ENCODE peak calls at places on chromosomes 1 and 21, in five cellular contexts. W, X, A, Y and C are unnamed samples.
A peak's percentile ranks its signal among the peaks of the same experiment; 100 is the strongest.

GRCh38 chr1:29569971-29570634 is 333.8 kb downstream of the PTPRU start:
- DNase-seq in W (no peak), X (peak; percentile 98), A (no peak), Y (no peak), C (peak; percentile 91)

GRCh38 chr1:151529781-151530180 is 10.3 kb upstream of the TUFT1 start:
- DNase-seq in W (no peak), X (no peak), A (no peak), Y (no peak), C (no peak)

GRCh38 chr1:192550922-192551534 is 24.5 kb upstream of the RGS1 start:
- DNase-seq in W (no peak), X (peak; percentile 88), A (no peak), Y (no peak), C (peak; percentile 87)

GRCh38 chr1:230351983-230352382 is 74.1 kb downstream of the PGBD5 start:
- DNase-seq in W (no peak), X (no peak), A (no peak), Y (no peak), C (no peak)

GRCh38 chr1:35269190-35269988 is 880 bp downstream of the ZMYM4 start:
- DNase-seq in W (peak; percentile 9), X (no peak), A (no peak), Y (peak; percentile 32), C (peak; percentile 30)

GRCh38 chr1:150613061-150613920 is 16.1 kb downstream of the ENSA start:
- DNase-seq in W (no peak), X (peak; percentile 98), A (no peak), Y (no peak), C (peak; percentile 98)

GRCh38 chr1:9594471-9595155 is 5.9 kb downstream of the TMEM201 start:
- DNase-seq in W (no peak), X (no peak), A (no peak), Y (no peak), C (no peak)

GRCh38 chr21:31181089-31181757 is 142.9 kb upstream of the KRTAP19-8 start:
- DNase-seq in W (no peak), X (no peak), A (no peak), Y (no peak), C (no peak)

GRCh38 chr1:21247892-21248715 is 42.2 kb downstream of the ECE1 start:
- DNase-seq in W (no peak), X (no peak), A (no peak), Y (no peak), C (no peak)

GRCh38 chr1:7220007-7220406 is 434.8 kb downstream of the CAMTA1 start:
- DNase-seq in W (no peak), X (peak; percentile 77), A (no peak), Y (no peak), C (no peak)

GRCh38 chr1:7390604-7391000 is 380.5 kb upstream of the VAMP3 start:
- DNase-seq in W (no peak), X (no peak), A (peak; percentile 19), Y (no peak), C (no peak)

GRCh38 chr1:91427741-91428140 is 23.1 kb upstream of the HFM1 start:
- DNase-seq in W (no peak), X (no peak), A (peak; percentile 56), Y (no peak), C (no peak)

GRCh38 chr1:151945725-151946365 is 36.5 kb upstream of the THEM4 start:
- DNase-seq in W (peak; percentile 5), X (peak; percentile 94), A (peak; percentile 87), Y (peak; percentile 98), C (peak; percentile 98)

GRCh38 chr1:125065092-125065820 is 3880.5 kb downstream of the SRGAP2C start:
- DNase-seq in W (no peak), X (no peak), A (no peak), Y (no peak), C (no peak)

GRCh38 chr1:9302745-9303524 is 10.2 kb downstream of the SPSB1 start:
- DNase-seq in W (no peak), X (peak; percentile 97), A (no peak), Y (no peak), C (peak; percentile 99)

GRCh38 chr1:39960461-39960958 is 5.6 kb downstream of the MFSD2A start:
- DNase-seq in W (no peak), X (no peak), A (no peak), Y (no peak), C (no peak)

GRCh38 chr1:68231627-68232303 is 558 bp downstream of the WLS start:
- DNase-seq in W (no peak), X (peak; percentile 77), A (peak; percentile 41), Y (peak; percentile 72), C (peak; percentile 86)

GRCh38 chr1:143699731-143700130 is 272.1 kb downstream of the FAM72C start:
- DNase-seq in W (no peak), X (no peak), A (no peak), Y (peak; percentile 37), C (no peak)

GRCh38 chr1:214957330-214958137 is 125.0 kb upstream of the KCNK2 start:
- DNase-seq in W (no peak), X (peak; percentile 100), A (no peak), Y (peak; percentile 37), C (peak; percentile 96)

GRCh38 chr1:43058545-43059360 is 100.1 kb upstream of the SLC2A1 start:
- DNase-seq in W (no peak), X (peak; percentile 68), A (peak; percentile 49), Y (no peak), C (peak; percentile 57)

GRCh38 chr1:244207042-244207934 is 156.2 kb downstream of the ZBTB18 start:
- DNase-seq in W (no peak), X (peak; percentile 57), A (no peak), Y (no peak), C (no peak)

GRCh38 chr1:54342764-54343687 is 63.2 kb downstream of the SSBP3 start:
- DNase-seq in W (no peak), X (no peak), A (no peak), Y (no peak), C (no peak)

GRCh38 chr1:32539584-32540571 is 651 bp downstream of the ZBTB8A start:
- DNase-seq in W (peak; percentile 45), X (peak; percentile 54), A (peak; percentile 46), Y (peak; percentile 58), C (peak; percentile 51)
- H3K4ac ChIP-seq in W (no peak overlapping the region), X (peak overlapping the region; percentile 49), A (no peak overlapping the region), Y (peak overlapping the region; percentile 98), C (no peak overlapping the region)

GRCh38 chr1:15886613-15887167 is 39.2 kb downstream of the SPEN start:
- DNase-seq in W (no peak), X (no peak), A (no peak), Y (no peak), C (no peak)

GRCh38 chr1:15883326-15883725 is 35.8 kb downstream of the SPEN start:
- DNase-seq in W (no peak), X (no peak), A (no peak), Y (peak; percentile 26), C (no peak)

GRCh38 chr1:15885701-15886612 is 38.5 kb downstream of the SPEN start:
- DNase-seq in W (peak; percentile 73), X (peak; percentile 86), A (peak; percentile 91), Y (peak; percentile 94), C (peak; percentile 92)

GRCh38 chr1:15884477-15884876 is 37.0 kb downstream of the SPEN start:
- DNase-seq in W (no peak), X (no peak), A (no peak), Y (no peak), C (no peak)

DNA sequence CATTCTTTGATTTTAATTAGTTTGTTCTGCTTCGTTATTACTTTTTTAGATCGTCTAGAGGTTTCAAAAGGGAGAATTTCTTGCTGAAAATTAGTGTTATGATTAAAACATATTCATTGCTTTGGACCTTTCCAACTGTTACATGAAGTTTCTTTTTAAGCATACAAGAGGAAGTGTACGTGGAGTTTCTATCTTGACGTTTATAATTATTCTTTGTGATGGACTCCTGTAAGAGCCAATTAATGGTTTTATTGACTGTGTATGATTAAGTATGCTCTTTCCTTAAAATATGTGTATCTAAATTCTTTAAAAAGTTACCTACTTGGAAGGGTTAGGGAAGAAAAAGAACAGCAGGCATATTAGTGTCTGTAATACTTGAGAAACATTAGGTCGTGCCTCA is 37.8 kb downstream of the SPEN start:
- DNase-seq in W (no peak), X (no peak), A (no peak), Y (no peak), C (no peak)
- H3K9ac ChIP-seq in W (no peak overlapping the region), X (peak overlapping the region; percentile 4), A (peak overlapping the region; percentile 90), Y (no peak overlapping the region), C (peak overlapping the region; percentile 94)

GRCh38 chr1:62435231-62436038 is 1.4 kb upstream of the USP1 start:
- DNase-seq in W (no peak), X (no peak), A (no peak), Y (no peak), C (no peak)
- H3K4ac ChIP-seq in W (peak overlapping the region; percentile 53), X (peak overlapping the region; percentile 93), A (no peak overlapping the region), Y (peak overlapping the region; percentile 49), C (peak overlapping the region; percentile 86)

DNA sequence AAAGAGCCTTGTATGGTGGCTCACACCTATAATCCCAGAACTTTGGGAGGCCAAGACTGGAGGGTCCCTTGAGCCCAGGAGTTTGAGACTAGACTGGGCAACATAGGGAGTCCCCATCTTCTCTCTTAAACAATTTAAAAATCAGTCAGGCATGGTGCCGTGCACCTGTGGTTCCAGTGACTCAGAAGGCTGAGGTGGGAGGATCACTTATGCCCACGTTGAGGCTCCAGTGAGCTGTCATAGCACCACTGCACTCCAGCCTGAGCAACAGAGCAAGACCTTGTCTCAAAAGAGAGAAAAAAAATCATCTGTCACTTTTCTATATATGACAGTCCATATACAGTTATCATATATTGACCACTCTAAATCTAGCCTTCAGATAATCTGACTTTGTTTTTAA is 658.3 kb downstream of the LTN1 start:
- DNase-seq in W (no peak), X (no peak), A (no peak), Y (no peak), C (no peak)
- H3K9ac ChIP-seq in W (no peak overlapping the region), X (no peak overlapping the region), A (no peak overlapping the region), Y (no peak overlapping the region), C (no peak overlapping the region)

GRCh38 chr21:44918581-44919033 is 2.1 kb downstream of the ITGB2 start:
- DNase-seq in W (no peak), X (no peak), A (no peak), Y (peak; percentile 85), C (peak; percentile 17)

GRCh38 chr21:44920694-44921604 is at the start of gene ITGB2:
- DNase-seq in W (no peak), X (no peak), A (no peak), Y (no peak), C (no peak)

GRCh38 chr21:44919111-44919912 is 1.4 kb downstream of the ITGB2 start:
- DNase-seq in W (no peak), X (no peak), A (no peak), Y (no peak), C (no peak)

GRCh38 chr21:44921928-44922327 is 1.2 kb upstream of the ITGB2 start:
- DNase-seq in W (no peak), X (no peak), A (no peak), Y (no peak), C (no peak)

GRCh38 chr21:44919913-44920693 is 596 bp downstream of the ITGB2 start:
- DNase-seq in W (no peak), X (no peak), A (no peak), Y (no peak), C (no peak)
- H3K4ac ChIP-seq in W (no peak overlapping the region), X (no peak overlapping the region), A (no peak overlapping the region), Y (no peak overlapping the region), C (no peak overlapping the region)

DNA sequence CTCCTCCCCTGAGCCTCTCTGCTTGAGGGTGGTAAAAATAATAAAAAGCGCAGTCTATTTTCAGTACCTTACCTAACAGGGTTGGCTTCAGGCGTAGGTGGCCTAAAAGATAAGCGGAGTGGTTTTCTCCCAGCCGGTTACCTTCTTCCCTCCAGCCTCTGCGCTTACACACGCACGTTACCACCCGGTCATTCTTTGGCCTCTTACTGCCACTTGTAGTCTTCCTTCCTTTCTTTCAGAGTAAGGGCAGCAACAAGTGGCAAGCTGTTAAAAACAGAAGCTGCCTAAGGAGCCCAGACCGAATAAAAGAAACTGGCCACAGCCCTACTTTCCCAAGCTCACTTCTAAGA is 35.4 kb downstream of the CLCA1 start:
- DNase-seq in W (no peak), X (no peak), A (no peak), Y (no peak), C (no peak)
- H3K9ac ChIP-seq in W (no peak overlapping the region), X (no peak overlapping the region), A (no peak overlapping the region), Y (no peak overlapping the region), C (peak overlapping the region; percentile 28)